ENCODE peak calls at places on chromosomes 7 and 10, in four cellular contexts. C, B, E and J are unnamed samples.

GRCh38 chr10:94092848-94093247 is 99.1 kb downstream of the PLCE1 start:
- DNase-seq in C (no peak), E (no peak), B (no peak), J (no peak)

GRCh38 chr7:93558705-93559614 is 15.6 kb downstream of the CALCR start:
- DNase-seq in C (peak; percentile 80), E (no peak), B (no peak), J (no peak)

GRCh38 chr10:78927257-78927995 is 141.3 kb upstream of the ZMIZ1 start:
- DNase-seq in E (peak; percentile 70), B (no peak), C (peak; percentile 50), J (no peak)

GRCh38 chr7:67604461-67605386 is 608.1 kb downstream of the TYW1 start:
- DNase-seq in C (no peak), B (no peak), E (no peak), J (no peak)

GRCh38 chr10:127012769-127013152 is 107.5 kb downstream of the DOCK1 start:
- DNase-seq in C (peak; percentile 87), E (peak; percentile 91), B (no peak), J (peak; percentile 76)

GRCh38 chr7:480531-481218 is 39.0 kb downstream of the PDGFA start:
- DNase-seq in E (no peak), B (no peak), C (no peak), J (no peak)

GRCh38 chr7:33250421-33250827 is 121.1 kb downstream of the BBS9 start:
- DNase-seq in B (no peak), E (no peak), C (no peak), J (no peak)

GRCh38 chr7:105003275-105003674 is 10.7 kb upstream of the KMT2E start:
- DNase-seq in B (no peak), C (peak; percentile 76), E (no peak), J (peak; percentile 90)

DNA sequence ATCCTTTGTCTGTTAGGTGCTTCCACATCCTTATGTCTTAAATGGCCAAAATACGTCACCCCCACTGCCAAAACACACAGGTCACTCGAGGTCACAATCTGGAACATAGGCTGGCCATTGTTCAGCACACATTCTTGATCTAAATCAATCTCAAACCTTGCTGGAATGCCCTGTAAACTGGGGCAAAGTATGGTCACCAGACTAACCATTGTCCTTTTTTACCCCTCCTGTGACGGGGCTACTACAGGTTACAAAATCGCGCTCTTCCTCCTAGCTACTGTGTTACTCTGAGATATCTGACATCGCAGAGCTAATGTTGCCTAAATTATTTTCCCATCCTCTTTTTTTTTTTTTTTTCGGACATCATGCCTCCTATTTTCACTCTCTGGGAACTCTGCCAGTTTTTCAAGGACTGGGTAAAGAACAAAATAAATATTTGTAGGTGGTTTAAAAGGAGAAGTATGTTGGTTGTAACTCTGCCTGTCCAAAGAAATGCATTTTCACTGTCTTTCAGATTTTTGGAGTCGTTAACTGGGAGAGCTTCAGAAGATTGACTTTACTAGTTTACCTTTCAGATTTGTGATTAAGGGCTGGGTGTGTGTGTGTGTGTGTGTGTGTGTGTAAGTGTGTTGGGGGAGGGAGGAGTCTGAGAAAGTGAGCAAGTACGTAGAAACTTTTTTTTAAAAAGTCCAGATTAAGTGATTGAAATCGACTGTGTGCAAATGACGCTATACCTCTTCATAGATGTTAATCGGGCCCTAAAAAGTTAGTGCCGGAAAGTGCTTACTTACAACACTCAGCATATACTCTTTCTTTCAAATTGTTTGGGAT is 942 bp upstream of the KIAA1217 start:
- DNase-seq in C (no peak), E (peak; percentile 63), B (no peak), J (no peak)
- H3K4me3 ChIP-seq in C (peak overlapping the region; percentile 42), E (peak overlapping the region; percentile 48), B (no peak overlapping the region), J (peak overlapping the region; percentile 71)

GRCh38 chr10:50788951-50789904 is 49.5 kb downstream of the ASAH2B start:
- DNase-seq in C (peak; percentile 21), B (no peak), E (no peak), J (no peak)
- TF ChIP-seq CTCF in C (peak; percentile 68), B (no peak), E (no peak), J (no peak)

DNA sequence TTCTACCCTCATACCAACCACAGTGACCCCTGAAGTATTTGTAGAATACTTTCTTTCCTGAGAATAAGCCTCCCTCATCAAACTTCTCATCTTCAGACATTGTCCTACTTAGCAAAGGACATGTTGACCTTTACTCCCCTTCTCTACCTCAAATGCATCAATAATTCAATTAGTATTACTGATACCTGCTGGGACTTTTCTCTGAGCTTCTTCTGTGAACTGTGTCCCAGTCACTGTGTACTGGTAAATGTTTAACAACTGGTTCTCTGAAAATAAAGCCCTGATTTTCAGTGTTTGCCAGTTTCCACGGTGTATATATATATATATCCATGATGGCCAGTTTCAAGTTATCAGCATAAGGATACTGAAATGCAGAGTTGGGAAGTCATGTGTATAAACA is 12.2 kb downstream of the PANK1 start:
- DNase-seq in B (no peak), E (no peak), C (no peak), J (no peak)
- H3K4me1 ChIP-seq in B (no peaks in the 10 kb centered on the region), E (no peaks in the 10 kb centered on the region), C (peaks cover 13% of the 10 kb centered on the region), J (no peaks in the 10 kb centered on the region)

DNA sequence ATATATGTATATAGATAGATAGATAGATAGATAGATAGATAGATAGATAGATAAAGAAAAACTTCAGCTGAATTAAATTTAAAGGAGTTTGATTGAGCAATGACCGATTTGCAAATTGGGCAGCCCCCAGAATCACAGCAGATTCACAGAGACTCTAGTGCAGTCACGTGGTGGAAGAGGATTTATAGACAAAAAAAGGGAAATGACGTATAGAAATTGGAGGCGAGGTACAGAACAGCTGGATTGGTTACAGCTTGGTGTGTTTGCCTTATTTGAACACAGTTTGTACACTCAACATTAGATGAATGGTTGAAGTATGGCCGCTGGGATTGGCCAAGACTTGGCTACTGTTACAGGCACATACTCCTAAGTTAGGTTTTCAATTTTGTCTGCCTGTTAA is 8.2 kb upstream of the PODXL start:
- DNase-seq in B (no peak), E (no peak), C (no peak), J (no peak)
- H3K4me3 ChIP-seq in B (no peak overlapping the region), E (no peak overlapping the region), C (no peak overlapping the region), J (no peak overlapping the region)

GRCh38 chr7:158829021-158829341 is 328 bp downstream of the ESYT2 start:
- DNase-seq in C (peak; percentile 78), B (peak; percentile 49), E (peak; percentile 30), J (peak; percentile 64)

GRCh38 chr7:158830211-158830723 is 958 bp upstream of the ESYT2 start:
- DNase-seq in C (no peak), E (no peak), B (no peak), J (no peak)

GRCh38 chr7:158827411-158828342 is 1.6 kb downstream of the ESYT2 start:
- DNase-seq in E (no peak), B (no peak), C (peak; percentile 52), J (no peak)

GRCh38 chr7:158828343-158829020 is 827 bp downstream of the ESYT2 start:
- DNase-seq in C (peak; percentile 29), B (no peak), E (peak; percentile 27), J (peak; percentile 74)

DNA sequence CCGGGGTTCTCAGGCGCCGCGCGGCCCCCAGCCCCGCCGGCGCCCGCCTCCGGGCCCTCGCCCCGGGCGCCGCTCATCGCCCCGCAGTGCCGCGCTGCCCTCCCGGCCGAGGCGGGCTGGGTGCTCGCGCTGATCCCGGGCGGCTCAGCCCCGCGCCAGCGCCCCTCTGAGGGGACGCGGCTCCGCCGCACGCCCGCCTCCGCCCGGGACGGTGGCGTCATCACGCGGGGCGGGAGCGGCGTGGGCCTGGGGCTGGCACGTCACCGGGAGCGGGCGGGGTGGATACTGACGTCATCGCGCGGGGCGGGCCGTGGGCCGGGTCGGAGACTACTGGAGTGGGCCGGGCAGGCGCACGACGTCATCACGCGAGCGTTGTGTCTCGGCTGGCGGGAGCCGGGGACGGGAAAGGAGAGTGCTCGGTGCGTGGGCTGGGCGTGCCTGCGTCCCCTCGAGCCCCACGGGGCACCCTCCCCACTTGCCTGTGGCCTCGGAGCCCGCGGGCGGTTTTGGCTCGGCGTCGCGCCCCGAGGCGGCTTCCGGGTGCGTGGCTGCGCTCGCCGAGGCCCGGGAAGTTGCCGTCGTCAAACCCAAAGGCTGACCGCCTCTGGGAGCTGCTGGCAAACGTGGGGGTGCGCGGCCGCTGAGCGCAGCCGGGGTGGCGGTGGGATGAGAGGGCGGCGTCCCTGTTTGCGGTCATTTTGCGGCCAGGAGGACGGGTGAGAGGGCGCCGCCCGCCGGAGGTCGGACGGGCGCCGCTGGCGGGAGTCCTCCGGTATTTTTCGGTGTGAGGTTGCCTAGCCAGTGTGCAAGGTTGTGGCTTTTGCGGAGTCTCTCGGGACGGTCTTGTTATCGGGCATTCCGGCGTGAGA is at the start of gene ESYT2:
- DNase-seq in C (peak; percentile 96), E (peak; percentile 98), B (peak; percentile 100), J (peak; percentile 98)
- TF ChIP-seq CTCF in C (peak; percentile 39), E (peak; percentile 25), B (no peak), J (no peak)

GRCh38 chr10:77504196-77504869 is 133.3 kb downstream of the KCNMA1 start:
- DNase-seq in B (no peak), C (no peak), E (no peak), J (no peak)
- H3K4me1 ChIP-seq in B (no peaks in the 10 kb centered on the region), C (peaks cover 63% of the 10 kb centered on the region), E (peaks cover 3% of the 10 kb centered on the region), J (peaks cover 42% of the 10 kb centered on the region)

DNA sequence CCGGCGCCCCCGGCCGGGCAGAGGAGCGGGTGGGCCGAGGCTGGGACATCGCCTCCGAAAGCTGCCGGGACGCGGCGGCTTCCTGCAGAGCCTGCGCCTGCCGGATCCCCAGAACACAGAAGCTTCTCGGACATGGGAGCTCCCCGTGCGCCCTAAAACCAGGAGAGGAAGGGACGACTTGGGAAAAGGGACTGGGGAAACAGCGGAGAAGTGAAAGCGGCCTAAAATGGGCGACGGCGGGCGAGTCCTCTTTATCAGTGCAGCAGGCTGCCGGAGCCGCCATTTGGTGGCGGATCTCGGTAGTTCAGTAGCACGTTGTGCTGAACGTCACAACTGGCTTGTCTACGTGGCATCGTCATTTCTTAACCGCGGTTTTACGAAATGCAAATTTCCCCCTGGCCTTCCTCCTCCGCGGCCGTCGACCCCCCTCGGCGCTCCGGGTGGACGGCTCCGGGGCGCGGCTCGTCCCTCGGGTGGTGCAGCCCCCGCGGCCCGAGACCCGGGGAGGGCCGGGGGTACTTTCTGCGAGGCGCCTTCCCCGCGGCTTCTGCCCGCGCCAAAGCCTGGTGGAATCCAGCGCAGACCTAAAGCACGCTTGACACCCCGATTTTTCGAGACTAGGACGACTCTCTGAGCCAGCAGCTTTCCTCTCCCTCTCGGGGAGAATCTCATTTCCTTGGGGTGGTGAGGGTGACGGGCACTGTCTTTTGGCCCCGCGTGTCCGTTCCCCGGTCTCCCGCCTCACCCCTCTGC is 9.9 kb upstream of the SPAG6 start:
- DNase-seq in E (no peak), B (no peak), C (peak; percentile 24), J (peak; percentile 80)
- H3K4me3 ChIP-seq in E (peak overlapping the region; percentile 24), B (peak overlapping the region; percentile 50), C (peak overlapping the region; percentile 40), J (peak overlapping the region; percentile 67)

GRCh38 chr7:128672927-128673517 is 930 bp downstream of the GARIN1A start:
- DNase-seq in B (no peak), E (no peak), C (no peak), J (no peak)
- TF ChIP-seq CTCF in B (peak; percentile 21), E (peak; percentile 35), C (peak; percentile 56), J (peak; percentile 8)